ENCODE peak calls at places on chromosome 18, in nine cellular contexts. S is ACHN; Y is AG08396; R is Panc1; N is glomerular endothelial cell; Q is ureter; H is HuH-7; D is NCI-H1048; W is CD4-positive, CD25-positive, alpha-beta regulatory T cell. B is an unnamed sample.
A peak's percentile ranks its signal among the peaks of the same experiment; 100 is the strongest.

GRCh38 chr18:48766487-48766886 is 184.3 kb downstream of the SMAD7 start:
- DNase-seq in R (no peak), D (no peak), S (no peak), H (no peak), W (no peak), N (no peak), Q (no peak), Y (no peak), B (no peak)

GRCh38 chr18:13223341-13224148 is 5.0 kb downstream of the LDLRAD4 start:
- DNase-seq in Q (no peak), R (no peak), W (no peak), H (no peak), S (no peak), D (no peak), N (no peak), Y (no peak), B (peak; percentile 68)

GRCh38 chr18:48202899-48203260 is 206.3 kb downstream of the ZBTB7C start:
- DNase-seq in Y (no peak), R (no peak), S (no peak), H (no peak), N (no peak), W (no peak), Q (no peak), D (no peak), B (no peak)

GRCh38 chr18:35267809-35268208 is 22.2 kb downstream of the ZSCAN30 start:
- DNase-seq in H (no peak), N (no peak), Y (no peak), S (no peak), R (no peak), D (no peak), W (peak; percentile 20), Q (peak; percentile 47), B (no peak)

GRCh38 chr18:48004577-48004976 is 74.1 kb upstream of the SMAD2 start:
- DNase-seq in Y (no peak), N (no peak), R (no peak), H (no peak), S (no peak), D (no peak), W (no peak), Q (no peak), B (no peak)

GRCh38 chr18:54240629-54241107 is 16.2 kb upstream of the MBD2 start:
- DNase-seq in R (no peak), N (no peak), Y (no peak), W (no peak), H (no peak), Q (no peak), D (no peak), S (no peak), B (no peak)

GRCh38 chr18:48263913-48264506 is 145.2 kb downstream of the ZBTB7C start:
- DNase-seq in Q (no peak), H (no peak), D (no peak), W (no peak), Y (no peak), S (no peak), R (no peak), N (no peak), B (no peak)

GRCh38 chr18:68428026-68428425 is 286.9 kb downstream of the TMX3 start:
- DNase-seq in Y (peak; percentile 53), H (no peak), W (no peak), S (peak; percentile 48), D (peak; percentile 1), N (peak; percentile 25), R (no peak), Q (no peak), B (no peak)

GRCh38 chr18:46705521-46705920 is 48.5 kb upstream of the LOXHD1 start:
- DNase-seq in W (no peak), Y (no peak), R (no peak), N (no peak), Q (no peak), D (no peak), S (no peak), H (no peak), B (no peak)

GRCh38 chr18:75531212-75531850 is 103.8 kb upstream of the SMIM21 start:
- DNase-seq in Y (no peak), W (no peak), N (no peak), D (no peak), Q (no peak), H (no peak), R (no peak), S (no peak), B (no peak)

GRCh38 chr18:57801379-57802165 is 1.5 kb downstream of the ATP8B1 start:
- DNase-seq in S (no peak), N (no peak), W (no peak), Q (no peak), Y (no peak), R (no peak), H (peak; percentile 22), D (no peak), B (no peak)